ENCODE peak calls at places on chromosomes 3 and 15, in five cellular contexts. R is substantia nigra, L is H9, G is esophagus squamous epithelium, P is RWPE1. Y is an unnamed sample.
A peak's percentile ranks its signal among the peaks of the same experiment; 100 is the strongest.

GRCh38 chr3:63015614-63016016 is 140.4 kb upstream of the CADPS start:
- DNase-seq in R (no peak), L (peak; percentile 92), G (no peak), P (no peak), Y (no peak)

GRCh38 chr15:64051645-64052259 is 5.5 kb upstream of the DAPK2 start:
- DNase-seq in P (no peak), G (no peak), R (no peak), L (no peak), Y (no peak)

GRCh38 chr3:14587733-14588360 is 47.7 kb upstream of the GRIP2 start:
- DNase-seq in L (no peak), R (no peak), G (no peak), P (peak; percentile 64), Y (no peak)

GRCh38 chr3:33006571-33007286 is 55.3 kb downstream of the CCR4 start:
- DNase-seq in R (no peak), L (no peak), G (no peak), P (no peak), Y (no peak)

GRCh38 chr3:24521306-24522154 is 26.9 kb upstream of the THRB start:
- DNase-seq in L (peak; percentile 55), P (peak; percentile 29), G (no peak), R (no peak), Y (peak; percentile 24)

GRCh38 chr3:194686816-194687637 is 1.3 kb downstream of the FAM43A start:
- DNase-seq in P (no peak), L (peak; percentile 71), G (no peak), R (no peak), Y (no peak)

GRCh38 chr3:115937054-115937453 is 313.7 kb downstream of the GAP43 start:
- DNase-seq in L (no peak), P (peak; percentile 20), G (no peak), R (no peak), Y (no peak)

GRCh38 chr15:75648156-75649000 is 666 bp downstream of the SNX33 start:
- DNase-seq in R (no peak), P (no peak), G (no peak), L (peak; percentile 69), Y (peak; percentile 39)

GRCh38 chr3:195696632-195697278 is 24.0 kb upstream of the MUC20 start:
- DNase-seq in P (no peak), G (no peak), L (no peak), R (no peak), Y (no peak)

GRCh38 chr3:169668957-169669681 is 5.6 kb upstream of the MECOM start:
- DNase-seq in G (no peak), R (peak; percentile 19), P (peak; percentile 60), L (peak; percentile 85), Y (no peak)

GRCh38 chr3:135784557-135784956 is 181.0 kb upstream of the PPP2R3A start:
- DNase-seq in R (no peak), L (no peak), P (no peak), G (no peak), Y (no peak)

GRCh38 chr3:42130007-42130328 is 38.8 kb downstream of the TRAK1 start:
- DNase-seq in G (no peak), P (no peak), L (no peak), R (no peak), Y (no peak)

GRCh38 chr15:73485372-73485771 is 42.4 kb downstream of the REC114 start:
- DNase-seq in L (no peak), P (no peak), G (no peak), R (no peak), Y (no peak)

GRCh38 chr3:151550025-151550618 is 89.3 kb upstream of the IGSF10 start:
- DNase-seq in L (no peak), P (peak; percentile 15), R (no peak), G (no peak), Y (no peak)

GRCh38 chr3:42752961-42753360 is 20.1 kb downstream of the CCDC13 start:
- DNase-seq in P (no peak), G (no peak), L (peak; percentile 1), R (no peak), Y (no peak)

GRCh38 chr15:75669191-75669878 is 21.6 kb downstream of the SNX33 start:
- DNase-seq in P (peak; percentile 93), G (no peak), R (no peak), L (no peak), Y (no peak)

GRCh38 chr15:84082739-84083138 is 152.8 kb upstream of the GOLGA6L4 start:
- DNase-seq in R (no peak), L (no peak), P (peak; percentile 41), G (no peak), Y (no peak)

GRCh38 chr3:171269557-171269956 is 190.6 kb downstream of the TNIK start:
- DNase-seq in P (no peak), R (no peak), G (no peak), L (no peak), Y (no peak)

GRCh38 chr3:157479464-157480243 is 23.6 kb downstream of the VEPH1 start:
- DNase-seq in L (no peak), G (no peak), R (no peak), P (no peak), Y (no peak)

GRCh38 chr15:98518823-98519561 is 129.3 kb upstream of the IGF1R start:
- DNase-seq in P (peak; percentile 75), G (no peak), L (peak; percentile 71), R (peak; percentile 20), Y (no peak)

DNA sequence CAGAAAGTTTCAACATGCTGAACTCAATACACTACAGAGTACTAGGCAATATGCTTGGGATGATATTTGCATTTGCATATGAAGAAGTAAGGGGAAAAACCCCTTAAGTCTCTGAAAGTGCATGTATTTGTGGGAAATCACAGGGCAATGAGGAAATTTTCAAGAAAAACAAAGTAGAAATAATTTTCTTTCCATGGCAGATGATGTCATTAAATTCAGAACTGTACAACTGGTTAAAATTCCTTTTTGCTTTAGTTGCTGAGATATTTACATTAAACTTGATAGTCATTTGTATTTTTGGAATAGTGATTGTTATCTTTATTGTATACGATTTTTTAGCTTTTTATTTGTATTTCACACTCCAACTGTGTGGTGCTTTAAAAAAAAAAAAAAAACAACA is 294.1 kb upstream of the TBC1D5 start:
- DNase-seq in P (no peak), L (no peak), G (no peak), R (no peak), Y (no peak)
- H3K27ac ChIP-seq in P (no peak overlapping the region), L (no peak overlapping the region), G (no peak overlapping the region), R (no peak overlapping the region), Y (no peak overlapping the region)

GRCh38 chr15:89097313-89097712 is 9.1 kb downstream of the ABHD2 start:
- DNase-seq in G (no peak), P (no peak), L (no peak), R (no peak), Y (no peak)

GRCh38 chr15:89095556-89095955 is 7.3 kb downstream of the ABHD2 start:
- DNase-seq in L (no peak), G (no peak), P (no peak), R (no peak), Y (no peak)

GRCh38 chr15:89099968-89100367 is 11.7 kb downstream of the ABHD2 start:
- DNase-seq in R (no peak), G (no peak), P (no peak), L (no peak), Y (no peak)

GRCh38 chr15:89096664-89097063 is 8.4 kb downstream of the ABHD2 start:
- DNase-seq in G (no peak), L (no peak), R (no peak), P (no peak), Y (no peak)

DNA sequence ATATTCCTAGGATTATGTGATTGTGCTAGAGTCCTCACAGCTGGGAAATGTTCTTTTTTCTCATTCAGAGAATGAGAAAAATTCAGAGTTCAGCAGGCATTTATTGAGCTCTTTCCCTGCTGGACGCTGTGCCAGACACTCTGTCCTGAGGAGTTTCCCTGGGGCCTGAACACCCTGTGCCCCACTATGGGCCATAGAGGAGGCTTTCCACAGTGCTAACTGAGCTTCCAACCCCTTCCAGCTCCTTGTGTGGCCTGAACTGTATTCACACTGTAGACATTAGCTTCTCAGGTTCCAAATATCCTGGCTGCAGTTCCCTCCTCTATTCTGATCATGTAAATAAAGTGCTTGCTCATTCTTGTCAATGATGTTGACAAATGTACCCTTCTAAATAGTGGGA is 10.0 kb downstream of the ABHD2 start:
- DNase-seq in R (no peak), G (no peak), L (no peak), P (no peak), Y (no peak)
- H3K27ac ChIP-seq in R (no peak overlapping the region), G (peak overlapping the region; percentile 18), L (no peak overlapping the region), P (no peak overlapping the region), Y (no peak overlapping the region)

GRCh38 chr3:101835676-101836075 is 13.6 kb upstream of the NFKBIZ start:
- DNase-seq in G (no peak), R (no peak), P (no peak), L (no peak), Y (no peak)

GRCh38 chr3:101833446-101833974 is 15.8 kb upstream of the NFKBIZ start:
- DNase-seq in L (no peak), G (no peak), R (no peak), P (no peak), Y (no peak)

GRCh38 chr3:101840066-101840465 is 9.2 kb upstream of the NFKBIZ start:
- DNase-seq in G (no peak), L (no peak), P (no peak), R (no peak), Y (no peak)

GRCh38 chr3:101836907-101837598 is 12.3 kb upstream of the NFKBIZ start:
- DNase-seq in G (no peak), P (no peak), R (no peak), L (no peak), Y (no peak)

DNA sequence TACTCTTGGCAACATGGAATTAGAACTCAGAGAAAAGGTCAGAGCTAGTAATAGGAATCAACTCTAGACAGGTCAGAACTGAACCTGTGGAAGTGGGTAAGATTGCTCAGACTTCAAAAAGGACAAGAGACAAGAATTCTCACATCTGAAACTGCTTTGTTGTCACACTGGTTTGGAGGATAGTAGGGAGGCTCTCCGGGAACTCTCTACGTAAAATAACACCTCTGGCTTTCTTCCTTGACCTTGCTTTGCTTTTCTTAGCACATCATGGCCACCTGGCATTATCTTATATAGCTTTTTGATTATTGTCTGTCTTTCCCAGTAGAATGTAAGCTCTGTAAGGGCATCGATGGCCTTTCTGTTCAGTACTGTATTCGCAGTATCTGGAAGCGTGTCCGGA is 13.2 kb upstream of the NFKBIZ start:
- DNase-seq in P (no peak), G (no peak), R (no peak), L (no peak), Y (no peak)
- H3K27ac ChIP-seq in P (no peak overlapping the region), G (no peak overlapping the region), R (no peak overlapping the region), L (no peak overlapping the region), Y (no peak overlapping the region)

GRCh38 chr15:38708672-38709188 is 144.1 kb upstream of the RASGRP1 start:
- DNase-seq in R (no peak), G (no peak), P (no peak), L (no peak), Y (no peak)

GRCh38 chr15:38709196-38709595 is 144.6 kb upstream of the RASGRP1 start:
- DNase-seq in P (no peak), L (no peak), G (no peak), R (no peak), Y (no peak)

GRCh38 chr15:38714309-38715072 is 149.9 kb upstream of the RASGRP1 start:
- DNase-seq in R (no peak), L (no peak), P (peak; percentile 21), G (no peak), Y (no peak)
- H3K27ac ChIP-seq in R (no peak overlapping the region), L (no peak overlapping the region), P (peak overlapping the region; percentile 32), G (no peak overlapping the region), Y (no peak overlapping the region)

DNA sequence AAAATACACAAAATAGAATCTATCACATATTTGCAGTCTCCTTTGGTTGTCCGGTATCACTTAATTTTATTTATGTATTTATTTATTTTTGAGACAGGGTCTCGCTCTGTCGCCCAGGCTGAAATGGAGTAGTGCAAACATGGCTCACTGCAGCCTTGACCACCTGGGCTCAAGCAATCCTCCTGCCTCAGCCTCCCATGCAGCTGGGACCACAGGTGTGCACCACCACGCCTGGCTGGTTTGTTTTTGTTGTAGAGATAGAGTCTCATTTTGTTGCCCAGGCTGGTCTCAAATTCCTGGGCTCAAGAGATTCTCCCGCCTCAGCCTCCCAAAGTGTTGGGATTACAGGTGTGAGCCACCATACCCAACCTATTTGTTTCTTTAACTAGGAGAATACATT is 33.9 kb downstream of the DENND4A start:
- DNase-seq in L (no peak), R (no peak), G (no peak), P (no peak), Y (no peak)
- H3K27ac ChIP-seq in L (no peak overlapping the region), R (no peak overlapping the region), G (no peak overlapping the region), P (no peak overlapping the region), Y (no peak overlapping the region)

Y was measured in caudate nucleus.